ENCODE peak calls at places on chromosome 9, in nine cellular contexts. T is LoVo, E is GOT3, C is AG09319, S is hippocampal formation, B is amniotic stem cell, M is dermis microvascular lymphatic vessel endothelial cell, Z is endodermal cell, K is NAMALWA. N is an unnamed sample.

GRCh38 chr9:31166516-31166915 is 1217.9 kb upstream of the ACO1 start:
- DNase-seq in K (no peak), E (no peak), C (no peak), B (no peak), T (no peak), Z (no peak), M (no peak), S (no peak), N (no peak)

GRCh38 chr9:126223798-126224531 is 102.7 kb upstream of the MVB12B start:
- DNase-seq in E (no peak), M (no peak), Z (no peak), S (no peak), C (no peak), B (no peak), T (no peak), K (no peak), N (no peak)

GRCh38 chr9:108854094-108854493 is 1.7 kb downstream of the ACTL7B start:
- DNase-seq in Z (peak; percentile 55), T (no peak), S (no peak), C (no peak), E (no peak), K (no peak), M (no peak), B (no peak), N (no peak)

GRCh38 chr9:133777871-133778270 is 39.7 kb upstream of the SARDH start:
- DNase-seq in C (no peak), M (no peak), K (no peak), T (no peak), S (no peak), Z (no peak), B (no peak), E (no peak), N (no peak)

GRCh38 chr9:14320272-14321245 is 6.6 kb upstream of the NFIB start:
- DNase-seq in T (peak; percentile 68), S (no peak), K (peak; percentile 21), Z (no peak), B (no peak), E (no peak), C (peak; percentile 81), M (peak; percentile 81), N (no peak)

GRCh38 chr9:73200694-73201432 is 49.2 kb downstream of the ANXA1 start:
- DNase-seq in Z (no peak), M (peak; percentile 38), K (peak; percentile 64), C (no peak), S (peak; percentile 31), E (no peak), T (peak; percentile 42), B (peak; percentile 34), N (no peak)

GRCh38 chr9:14467675-14468374 is 153.9 kb upstream of the NFIB start:
- DNase-seq in B (no peak), C (no peak), K (no peak), Z (no peak), M (no peak), T (no peak), E (no peak), S (no peak), N (no peak)

GRCh38 chr9:116447914-116448313 is 239.2 kb upstream of the TRIM32 start:
- DNase-seq in M (no peak), Z (no peak), T (no peak), C (no peak), K (no peak), S (no peak), E (no peak), B (no peak), N (no peak)

GRCh38 chr9:76206821-76207220 is 187.4 kb downstream of the RFK start:
- DNase-seq in B (no peak), E (no peak), Z (peak; percentile 48), T (no peak), S (no peak), M (no peak), C (no peak), K (no peak), N (no peak)

GRCh38 chr9:87059740-87060139 is 112.4 kb upstream of the GAS1 start:
- DNase-seq in C (no peak), B (no peak), E (no peak), K (no peak), T (no peak), S (no peak), Z (no peak), M (no peak), N (no peak)

GRCh38 chr9:112755675-112756074 is 5.1 kb downstream of the SNX30 start:
- DNase-seq in K (no peak), T (no peak), Z (no peak), C (no peak), S (no peak), B (no peak), E (no peak), M (no peak), N (no peak)

GRCh38 chr9:27945386-27945785 is 372.1 kb upstream of the C9orf72 start:
- DNase-seq in K (no peak), Z (no peak), S (no peak), M (no peak), E (no peak), C (no peak), B (no peak), T (no peak), N (no peak)

GRCh38 chr9:91758491-91758981 is 191.5 kb downstream of the ROR2 start:
- DNase-seq in B (peak; percentile 44), E (no peak), C (no peak), T (peak; percentile 16), K (peak; percentile 74), M (peak; percentile 21), Z (peak; percentile 94), S (no peak), N (no peak)

GRCh38 chr9:74645007-74645639 is 148.0 kb downstream of the RORB start:
- DNase-seq in K (peak; percentile 60), Z (no peak), S (peak; percentile 8), M (peak; percentile 15), T (peak; percentile 12), C (no peak), B (peak; percentile 2), E (no peak), N (no peak)

GRCh38 chr9:138062196-138062595 is 184.6 kb downstream of the CACNA1B start:
- DNase-seq in Z (no peak), C (no peak), M (no peak), E (no peak), S (no peak), T (no peak), K (no peak), B (no peak), N (no peak)

GRCh38 chr9:75128535-75128934 is 40.2 kb downstream of the OSTF1 start:
- DNase-seq in S (no peak), B (no peak), T (no peak), M (no peak), K (no peak), Z (no peak), C (no peak), E (no peak), N (no peak)

GRCh38 chr9:113376634-113377531 is at the start of gene HDHD3:
- DNase-seq in Z (peak; percentile 94), E (peak; percentile 5), S (peak; percentile 61), B (peak; percentile 31), M (peak; percentile 70), C (peak; percentile 36), T (peak; percentile 86), K (peak; percentile 86), N (peak; percentile 31)

GRCh38 chr9:124291801-124292396 is 34.1 kb downstream of the NEK6 start:
- DNase-seq in Z (no peak), E (no peak), C (no peak), T (no peak), K (peak; percentile 23), S (no peak), M (no peak), B (no peak), N (no peak)

GRCh38 chr9:78900500-78900899 is 603.6 kb downstream of the PSAT1 start:
- DNase-seq in C (peak; percentile 31), Z (no peak), M (no peak), K (no peak), E (no peak), T (no peak), S (no peak), B (no peak), N (no peak)

GRCh38 chr9:33234511-33235467 is 5.2 kb upstream of the SPINK4 start:
- DNase-seq in B (no peak), T (peak; percentile 10), Z (no peak), M (no peak), K (no peak), E (no peak), C (no peak), S (no peak), N (no peak)

GRCh38 chr9:130933114-130934046 is 5.7 kb downstream of the FIBCD1 start:
- DNase-seq in T (no peak), C (no peak), S (no peak), B (no peak), Z (no peak), E (no peak), K (no peak), M (no peak), N (no peak)

GRCh38 chr9:12657998-12658397 is 35.2 kb upstream of the TYRP1 start:
- DNase-seq in Z (no peak), S (no peak), E (no peak), T (no peak), K (no peak), M (no peak), C (no peak), B (no peak), N (no peak)

GRCh38 chr9:137387891-137388560 is 34.9 kb downstream of the EXD3 start:
- DNase-seq in K (no peak), E (no peak), B (no peak), M (no peak), T (no peak), Z (no peak), C (no peak), S (no peak), N (no peak)

GRCh38 chr9:13607746-13608445 is 328.4 kb upstream of the MPDZ start:
- DNase-seq in Z (no peak), M (peak; percentile 33), K (no peak), E (no peak), T (no peak), S (no peak), B (no peak), C (no peak), N (no peak)